ENCODE peak calls at places on chromosomes 13 and 19, in five cellular contexts. F is pancreas, N is hepatocyte, W is breast epithelium, X is Karpas-422. K is an unnamed sample.

GRCh38 chr19:30584121-30584520 is 211.9 kb downstream of the ZNF536 start:
- DNase-seq in F (no peak), N (no peak), W (no peak), X (no peak), K (no peak)

GRCh38 chr13:54210397-54211050 is 1181.9 kb downstream of the OLFM4 start:
- DNase-seq in F (no peak), N (peak), W (peak), X (no peak), K (no peak)

GRCh38 chr19:11949201-11949600 is 15.6 kb upstream of the ZNF763 start:
- DNase-seq in F (no peak), N (no peak), W (no peak), X (peak), K (no peak)

GRCh38 chr19:37980419-37980975 is 73.5 kb downstream of the SIPA1L3 start:
- DNase-seq in F (no peak), N (no peak), W (no peak), X (no peak), K (no peak)

GRCh38 chr13:109500146-109500773 is 286.1 kb downstream of the IRS2 start:
- DNase-seq in F (no peak), N (no peak), W (no peak), X (no peak), K (no peak)

GRCh38 chr19:45304141-45304926 is 18.3 kb downstream of the CKM start:
- DNase-seq in F (no peak), N (no peak), W (no peak), X (no peak), K (no peak)

GRCh38 chr13:51826606-51827005 is 18.4 kb downstream of the TMEM272 start:
- DNase-seq in F (no peak), N (no peak), W (no peak), X (peak), K (no peak)

GRCh38 chr19:50326101-50326664 is 3.0 kb downstream of the KCNC3 start:
- DNase-seq in F (no peak), N (no peak), W (no peak), X (no peak), K (no peak)

GRCh38 chr19:1251503-1252220 is 3.3 kb downstream of the MIDN start:
- DNase-seq in F (peak), N (peak), W (no peak), X (peak), K (no peak)

GRCh38 chr13:90800082-90800746 is 547.3 kb upstream of the MIR17HG start:
- DNase-seq in F (no peak), N (peak), W (no peak), X (no peak), K (no peak)

GRCh38 chr19:46718157-46718933 is 1.4 kb upstream of the PRKD2 start:
- DNase-seq in F (peak), N (peak), W (no peak), X (peak), K (no peak)

GRCh38 chr13:19622189-19622588 is 11.3 kb upstream of the MPHOSPH8 start:
- DNase-seq in F (no peak), N (no peak), W (no peak), X (no peak), K (no peak)

GRCh38 chr13:101346942-101347728 is 69.2 kb downstream of the NALCN start:
- DNase-seq in F (no peak), N (no peak), W (no peak), X (no peak), K (no peak)

GRCh38 chr13:49681837-49682236 is 9.4 kb downstream of the EBPL start:
- DNase-seq in F (no peak), N (no peak), W (no peak), X (no peak), K (no peak)

GRCh38 chr19:1453525-1454371 is 3.8 kb downstream of the APC2 start:
- DNase-seq in F (no peak), N (no peak), W (no peak), X (peak), K (no peak)

GRCh38 chr13:61362522-61362921 is 53.1 kb downstream of the PCDH20 start:
- DNase-seq in F (no peak), N (no peak), W (no peak), X (no peak), K (no peak)

GRCh38 chr19:42143341-42144234 is 11.3 kb upstream of the POU2F2 start:
- DNase-seq in F (no peak), N (peak), W (no peak), X (peak), K (no peak)

GRCh38 chr19:1017115-1017905 is 3.6 kb downstream of the TMEM259 start:
- DNase-seq in F (peak), N (no peak), W (no peak), X (peak), K (no peak)

GRCh38 chr13:21638319-21639282 is 32.3 kb upstream of the FGF9 start:
- DNase-seq in F (no peak), N (peak), W (no peak), X (peak), K (no peak)

GRCh38 chr13:21055016-21055415 is 6.4 kb downstream of the LATS2 start:
- DNase-seq in F (no peak), N (no peak), W (no peak), X (no peak), K (no peak)

GRCh38 chr19:1472227-1473055 is 6.6 kb downstream of the C19orf25 start:
- DNase-seq in F (no peak), N (no peak), W (no peak), X (no peak), K (no peak)

GRCh38 chr19:13668964-13669363 is 95.4 kb upstream of the MRI1 start:
- DNase-seq in F (no peak), N (no peak), W (no peak), X (no peak), K (no peak)

GRCh38 chr19:48637948-48638830 is 1.0 kb upstream of the DBP start:
- DNase-seq in F (peak), N (peak), W (peak), X (peak), K (no peak)

GRCh38 chr19:12065100-12065538 is 588 bp downstream of the ZNF844 start:
- DNase-seq in F (no peak), N (peak), W (peak), X (peak), K (no peak)